ENCODE peak calls at places on chromosomes 13 and 19, in four cellular contexts. One of them, this sample, is unnamed.

GRCh38 chr13:24671367-24672117 is 8.7 kb upstream of the ATP12A start:
- DNase-seq in sigmoid colon: peak
- DNase-seq in prostate gland: peak
- DNase-seq in CD8-positive, alpha-beta T cell: no peak
- DNase-seq in this sample: peak

GRCh38 chr13:52127783-52128702 is 830 bp downstream of the NEK5 start:
- DNase-seq in sigmoid colon: peak
- DNase-seq in prostate gland: peak
- DNase-seq in CD8-positive, alpha-beta T cell: peak
- DNase-seq in this sample: peak

GRCh38 chr13:28609936-28610335 is 49.0 kb upstream of the POMP start:
- DNase-seq in sigmoid colon: no peak
- DNase-seq in prostate gland: no peak
- DNase-seq in CD8-positive, alpha-beta T cell: no peak
- DNase-seq in this sample: no peak

GRCh38 chr19:3054972-3055740 is 7.1 kb downstream of the TLE5 start:
- DNase-seq in sigmoid colon: no peak
- DNase-seq in prostate gland: peak
- DNase-seq in CD8-positive, alpha-beta T cell: no peak
- DNase-seq in this sample: peak

GRCh38 chr13:90552702-90553101 is 794.8 kb upstream of the MIR17HG start:
- DNase-seq in sigmoid colon: no peak
- DNase-seq in prostate gland: no peak
- DNase-seq in CD8-positive, alpha-beta T cell: no peak
- DNase-seq in this sample: no peak

GRCh38 chr13:60265566-60265965 is 101.8 kb upstream of the DIAPH3 start:
- DNase-seq in sigmoid colon: no peak
- DNase-seq in prostate gland: no peak
- DNase-seq in CD8-positive, alpha-beta T cell: no peak
- DNase-seq in this sample: no peak

GRCh38 chr13:26529441-26529840 is 28.0 kb upstream of the WASF3 start:
- DNase-seq in sigmoid colon: no peak
- DNase-seq in prostate gland: no peak
- DNase-seq in CD8-positive, alpha-beta T cell: no peak
- DNase-seq in this sample: no peak

GRCh38 chr19:49652723-49653465 is 10.9 kb downstream of the SCAF1 start:
- DNase-seq in sigmoid colon: no peak
- DNase-seq in prostate gland: no peak
- DNase-seq in CD8-positive, alpha-beta T cell: no peak
- DNase-seq in this sample: no peak

GRCh38 chr13:94079876-94080275 is 399.6 kb downstream of the DCT start:
- DNase-seq in sigmoid colon: no peak
- DNase-seq in prostate gland: no peak
- DNase-seq in CD8-positive, alpha-beta T cell: no peak
- DNase-seq in this sample: no peak

DNA sequence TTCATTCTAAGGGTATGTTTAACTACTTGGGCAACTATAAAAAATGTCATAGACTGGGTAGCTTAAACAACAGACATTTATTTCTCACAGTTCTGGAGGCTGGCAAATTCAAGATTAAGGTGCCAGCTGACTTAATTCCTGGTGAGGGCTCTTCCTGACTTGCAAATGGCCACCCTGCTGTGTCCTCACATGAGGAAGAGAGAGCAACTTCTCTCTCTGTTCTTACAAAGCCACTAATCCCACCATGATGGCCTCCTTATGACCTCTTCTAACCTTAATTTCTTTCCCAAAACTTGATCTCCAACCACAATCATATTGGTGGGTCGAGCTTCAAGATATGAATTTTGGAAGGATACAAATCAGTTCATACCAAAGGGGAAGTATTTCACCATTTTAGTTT is 399.0 kb downstream of the DCT start:
- DNase-seq in sigmoid colon: no peak
- DNase-seq in prostate gland: no peak
- DNase-seq in CD8-positive, alpha-beta T cell: no peak
- DNase-seq in this sample: no peak
- H3K27ac ChIP-seq in sigmoid colon: peak
- H3K27ac ChIP-seq in prostate gland: no peak
- H3K27ac ChIP-seq in CD8-positive, alpha-beta T cell: no peak
- H3K27ac ChIP-seq in this sample: no peak

GRCh38 chr13:22018297-22019210 is 347.7 kb downstream of the FGF9 start:
- DNase-seq in sigmoid colon: no peak
- DNase-seq in prostate gland: no peak
- DNase-seq in CD8-positive, alpha-beta T cell: no peak
- DNase-seq in this sample: no peak
- H3K27ac ChIP-seq in sigmoid colon: no peak
- H3K27ac ChIP-seq in prostate gland: no peak
- H3K27ac ChIP-seq in CD8-positive, alpha-beta T cell: no peak
- H3K27ac ChIP-seq in this sample: no peak

GRCh38 chr13:45601680-45602079 is 13.9 kb downstream of the ERICH6B start:
- DNase-seq in sigmoid colon: no peak
- DNase-seq in prostate gland: no peak
- DNase-seq in CD8-positive, alpha-beta T cell: no peak
- DNase-seq in this sample: no peak
- H3K27ac ChIP-seq in sigmoid colon: no peak
- H3K27ac ChIP-seq in prostate gland: no peak
- H3K27ac ChIP-seq in CD8-positive, alpha-beta T cell: no peak
- H3K27ac ChIP-seq in this sample: no peak

DNA sequence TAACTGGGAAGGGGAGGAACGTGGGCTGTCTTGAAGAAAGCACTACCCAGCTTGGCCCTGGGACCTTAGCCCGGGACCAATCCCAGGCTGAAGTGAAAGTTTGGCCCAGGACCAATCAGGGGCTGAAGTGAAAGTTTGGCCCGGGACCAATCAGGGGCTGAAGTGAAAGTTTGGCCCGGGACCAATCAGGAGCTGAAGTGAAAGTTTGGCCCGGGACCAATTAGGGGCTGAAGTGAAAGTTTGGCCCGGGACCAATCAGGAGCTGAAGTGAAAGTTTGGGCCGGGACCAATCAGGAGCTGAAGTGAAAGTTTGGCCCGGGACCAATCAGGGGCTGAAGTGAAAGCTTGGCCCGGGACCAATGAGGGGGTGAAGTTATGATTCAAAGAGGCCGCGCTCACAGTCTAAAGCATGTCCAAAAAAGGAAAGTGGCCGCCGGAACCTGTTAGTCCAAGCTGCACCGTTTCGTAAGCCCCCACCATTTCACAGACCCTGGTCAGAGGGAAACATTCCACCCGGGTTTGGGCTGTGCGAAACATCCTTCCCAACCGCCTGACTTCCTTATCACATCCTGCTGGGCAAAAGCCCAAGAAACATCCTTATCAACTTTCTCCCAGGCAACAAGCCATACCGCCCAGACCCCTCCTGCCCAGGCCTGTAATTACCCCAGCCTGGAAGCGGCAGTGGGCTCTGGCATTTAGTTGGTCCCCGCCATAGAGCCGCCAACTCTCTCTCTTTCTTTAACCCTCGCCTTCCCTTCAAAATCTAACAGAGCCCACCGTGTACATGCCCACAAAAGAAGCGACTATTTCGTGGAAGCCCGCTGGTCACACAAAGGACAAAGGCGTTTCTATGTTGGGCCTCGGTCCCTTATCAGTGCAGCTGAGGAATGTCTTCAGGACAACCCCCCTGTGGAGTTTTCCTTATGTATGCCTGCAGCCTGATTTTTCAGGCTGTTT is 1.1 kb downstream of the ZNF850 start:
- DNase-seq in sigmoid colon: peak
- DNase-seq in prostate gland: peak
- DNase-seq in CD8-positive, alpha-beta T cell: no peak
- DNase-seq in this sample: peak
- H3K27ac ChIP-seq in sigmoid colon: peak
- H3K27ac ChIP-seq in prostate gland: peak
- H3K27ac ChIP-seq in CD8-positive, alpha-beta T cell: peak
- H3K27ac ChIP-seq in this sample: no peak

This sample was measured in epithelial cell of prostate.